ENCODE peak calls at places on chromosomes 6 and 20, in five cellular contexts. One of them, this sample, is unnamed.

GRCh38 chr6:170445487-170445886 is 107.6 kb downstream of the PSMB1 start:
- DNase-seq in ovary: no peak
- DNase-seq in psoas muscle: peak
- DNase-seq in esophagus muscularis mucosa: no peak
- DNase-seq in fibroblast of lung: no peak
- DNase-seq in this sample: no peak

GRCh38 chr6:115360602-115361325 is 699.9 kb downstream of the FRK start:
- DNase-seq in esophagus muscularis mucosa: no peak
- DNase-seq in psoas muscle: no peak
- DNase-seq in fibroblast of lung: no peak
- DNase-seq in ovary: no peak
- DNase-seq in this sample: no peak

GRCh38 chr6:170165501-170166117 is 125.3 kb downstream of the DLL1 start:
- DNase-seq in psoas muscle: no peak
- DNase-seq in fibroblast of lung: no peak
- DNase-seq in esophagus muscularis mucosa: no peak
- DNase-seq in ovary: peak
- DNase-seq in this sample: no peak

GRCh38 chr6:127328043-127328442 is 15.4 kb downstream of the ECHDC1 start:
- DNase-seq in psoas muscle: no peak
- DNase-seq in ovary: no peak
- DNase-seq in fibroblast of lung: peak
- DNase-seq in esophagus muscularis mucosa: no peak
- DNase-seq in this sample: no peak

GRCh38 chr6:42313941-42314570 is 96.4 kb upstream of the MRPS10 start:
- DNase-seq in fibroblast of lung: peak
- DNase-seq in ovary: peak
- DNase-seq in psoas muscle: no peak
- DNase-seq in esophagus muscularis mucosa: no peak
- DNase-seq in this sample: no peak

GRCh38 chr6:48664850-48665249 is 553.9 kb upstream of the PTCHD4 start:
- DNase-seq in fibroblast of lung: peak
- DNase-seq in ovary: no peak
- DNase-seq in psoas muscle: no peak
- DNase-seq in esophagus muscularis mucosa: no peak
- DNase-seq in this sample: no peak

GRCh38 chr6:37994238-37994637 is 174.7 kb downstream of the ZFAND3 start:
- DNase-seq in psoas muscle: no peak
- DNase-seq in fibroblast of lung: peak
- DNase-seq in esophagus muscularis mucosa: no peak
- DNase-seq in ovary: no peak
- DNase-seq in this sample: peak

GRCh38 chr20:4811661-4812181 is 90.0 kb downstream of the PRND start:
- DNase-seq in fibroblast of lung: no peak
- DNase-seq in esophagus muscularis mucosa: no peak
- DNase-seq in ovary: no peak
- DNase-seq in psoas muscle: peak
- DNase-seq in this sample: no peak

GRCh38 chr6:151478670-151479069 is 15.1 kb upstream of the CCDC170 start:
- DNase-seq in fibroblast of lung: peak
- DNase-seq in esophagus muscularis mucosa: no peak
- DNase-seq in psoas muscle: no peak
- DNase-seq in ovary: no peak
- DNase-seq in this sample: no peak

GRCh38 chr6:24140572-24140971 is 14.6 kb downstream of the NRSN1 start:
- DNase-seq in psoas muscle: peak
- DNase-seq in esophagus muscularis mucosa: peak
- DNase-seq in ovary: no peak
- DNase-seq in fibroblast of lung: no peak
- DNase-seq in this sample: no peak

GRCh38 chr20:10366898-10367419 is 67.1 kb downstream of the MKKS start:
- DNase-seq in ovary: no peak
- DNase-seq in esophagus muscularis mucosa: no peak
- DNase-seq in psoas muscle: no peak
- DNase-seq in fibroblast of lung: peak
- DNase-seq in this sample: no peak

GRCh38 chr6:31878761-31879542 is at the start of gene SLC44A4:
- DNase-seq in esophagus muscularis mucosa: no peak
- DNase-seq in psoas muscle: no peak
- DNase-seq in ovary: no peak
- DNase-seq in fibroblast of lung: no peak
- DNase-seq in this sample: no peak

GRCh38 chr6:55758156-55758942 is 117.0 kb downstream of the BMP5 start:
- DNase-seq in fibroblast of lung: peak
- DNase-seq in psoas muscle: no peak
- DNase-seq in esophagus muscularis mucosa: no peak
- DNase-seq in ovary: no peak
- DNase-seq in this sample: peak

GRCh38 chr20:12355185-12355584 is 437.5 kb downstream of the BTBD3 start:
- DNase-seq in fibroblast of lung: no peak
- DNase-seq in ovary: no peak
- DNase-seq in esophagus muscularis mucosa: no peak
- DNase-seq in psoas muscle: no peak
- DNase-seq in this sample: no peak

GRCh38 chr20:33127422-33128097 is 40.4 kb upstream of the BPIFA2 start:
- DNase-seq in esophagus muscularis mucosa: no peak
- DNase-seq in ovary: no peak
- DNase-seq in fibroblast of lung: no peak
- DNase-seq in psoas muscle: no peak
- DNase-seq in this sample: no peak

GRCh38 chr6:143647191-143647590 is 30.6 kb upstream of the PHACTR2 start:
- DNase-seq in fibroblast of lung: no peak
- DNase-seq in esophagus muscularis mucosa: no peak
- DNase-seq in psoas muscle: no peak
- DNase-seq in ovary: no peak
- DNase-seq in this sample: no peak

GRCh38 chr6:107435798-107436197 is 23.6 kb downstream of the PDSS2 start:
- DNase-seq in ovary: no peak
- DNase-seq in esophagus muscularis mucosa: no peak
- DNase-seq in psoas muscle: no peak
- DNase-seq in fibroblast of lung: no peak
- DNase-seq in this sample: no peak

GRCh38 chr6:328184-328670 is 35.9 kb downstream of the DUSP22 start:
- DNase-seq in ovary: no peak
- DNase-seq in psoas muscle: peak
- DNase-seq in fibroblast of lung: peak
- DNase-seq in esophagus muscularis mucosa: no peak
- DNase-seq in this sample: peak

GRCh38 chr6:8131265-8131897 is 29.0 kb upstream of the EEF1E1 start:
- DNase-seq in fibroblast of lung: peak
- DNase-seq in esophagus muscularis mucosa: no peak
- DNase-seq in ovary: peak
- DNase-seq in psoas muscle: no peak
- DNase-seq in this sample: peak

GRCh38 chr20:43034981-43035724 is 154.6 kb downstream of the PTPRT start:
- DNase-seq in psoas muscle: no peak
- DNase-seq in ovary: no peak
- DNase-seq in esophagus muscularis mucosa: no peak
- DNase-seq in fibroblast of lung: no peak
- DNase-seq in this sample: no peak

GRCh38 chr20:20683922-20684321 is 28.5 kb downstream of the RALGAPA2 start:
- DNase-seq in fibroblast of lung: no peak
- DNase-seq in ovary: no peak
- DNase-seq in psoas muscle: no peak
- DNase-seq in esophagus muscularis mucosa: no peak
- DNase-seq in this sample: no peak

GRCh38 chr20:34639755-34640222 is 37.1 kb downstream of the PIGU start:
- DNase-seq in esophagus muscularis mucosa: no peak
- DNase-seq in fibroblast of lung: no peak
- DNase-seq in psoas muscle: no peak
- DNase-seq in ovary: no peak
- DNase-seq in this sample: no peak

GRCh38 chr20:33719989-33720709 is at the start of gene PXMP4:
- DNase-seq in ovary: peak
- DNase-seq in esophagus muscularis mucosa: peak
- DNase-seq in fibroblast of lung: peak
- DNase-seq in psoas muscle: peak
- DNase-seq in this sample: peak

GRCh38 chr6:126182650-126183311 is 157.1 kb upstream of the CENPW start:
- DNase-seq in esophagus muscularis mucosa: no peak
- DNase-seq in fibroblast of lung: peak
- DNase-seq in psoas muscle: no peak
- DNase-seq in ovary: no peak
- DNase-seq in this sample: peak

GRCh38 chr6:155311076-155311475 is 3.2 kb downstream of the TFB1M start:
- DNase-seq in ovary: no peak
- DNase-seq in esophagus muscularis mucosa: no peak
- DNase-seq in psoas muscle: no peak
- DNase-seq in fibroblast of lung: peak
- DNase-seq in this sample: no peak

GRCh38 chr20:62815066-62815991 is 1.5 kb upstream of the COL9A3 start:
- DNase-seq in esophagus muscularis mucosa: no peak
- DNase-seq in ovary: no peak
- DNase-seq in psoas muscle: no peak
- DNase-seq in fibroblast of lung: peak
- DNase-seq in this sample: peak

GRCh38 chr20:38115205-38115604 is 49.9 kb downstream of the TGM2 start:
- DNase-seq in esophagus muscularis mucosa: peak
- DNase-seq in fibroblast of lung: no peak
- DNase-seq in ovary: no peak
- DNase-seq in psoas muscle: no peak
- DNase-seq in this sample: no peak

GRCh38 chr20:61935926-61936700 is 129.6 kb downstream of the TAF4 start:
- DNase-seq in ovary: peak
- DNase-seq in fibroblast of lung: no peak
- DNase-seq in psoas muscle: no peak
- DNase-seq in esophagus muscularis mucosa: no peak
- DNase-seq in this sample: no peak

DNA sequence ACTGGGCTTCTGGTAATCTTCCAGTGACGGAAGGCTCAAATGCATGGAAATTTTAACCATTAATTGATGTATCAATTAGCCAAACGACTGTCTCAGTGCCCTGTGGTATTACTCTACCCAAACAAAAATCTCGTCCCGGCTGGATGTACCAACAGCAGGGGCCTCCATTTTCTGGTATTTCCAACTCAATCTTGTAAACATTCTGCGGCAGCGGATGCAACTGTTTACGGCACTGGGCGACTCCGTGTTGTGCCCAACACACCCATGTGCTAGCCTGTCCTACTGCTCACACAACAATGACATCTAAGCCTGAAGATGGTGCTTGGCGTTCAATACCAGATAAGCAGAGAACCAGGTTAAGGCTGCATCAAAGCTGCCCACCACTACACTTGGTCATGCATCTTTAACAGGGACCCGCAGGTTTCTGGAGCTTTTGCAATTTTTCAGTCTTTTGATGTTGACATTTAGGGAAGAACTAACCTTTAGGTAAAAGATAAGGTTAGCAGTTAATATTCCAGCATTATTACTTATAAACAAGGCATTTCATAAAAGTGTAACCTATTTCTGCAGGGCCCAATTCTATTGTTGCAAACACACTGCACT is 1.2 kb downstream of the FAXC start:
- DNase-seq in ovary: no peak
- DNase-seq in esophagus muscularis mucosa: peak
- DNase-seq in psoas muscle: no peak
- DNase-seq in fibroblast of lung: no peak
- DNase-seq in this sample: no peak
- H3K27ac ChIP-seq in ovary: no peak
- H3K27ac ChIP-seq in esophagus muscularis mucosa: peak
- H3K27ac ChIP-seq in psoas muscle: no peak
- H3K27ac ChIP-seq in fibroblast of lung: no peak
- H3K27ac ChIP-seq in this sample: no peak

GRCh38 chr6:34549056-34549803 is 6.9 kb downstream of the SPDEF start:
- DNase-seq in psoas muscle: no peak
- DNase-seq in fibroblast of lung: no peak
- DNase-seq in esophagus muscularis mucosa: no peak
- DNase-seq in ovary: no peak
- DNase-seq in this sample: no peak

GRCh38 chr6:34544052-34544604 is 12.0 kb downstream of the SPDEF start:
- DNase-seq in esophagus muscularis mucosa: no peak
- DNase-seq in fibroblast of lung: no peak
- DNase-seq in psoas muscle: no peak
- DNase-seq in ovary: no peak
- DNase-seq in this sample: no peak

GRCh38 chr6:34544776-34545471 is 11.2 kb downstream of the SPDEF start:
- DNase-seq in psoas muscle: no peak
- DNase-seq in fibroblast of lung: no peak
- DNase-seq in ovary: no peak
- DNase-seq in esophagus muscularis mucosa: no peak
- DNase-seq in this sample: no peak

GRCh38 chr6:34547921-34548644 is 8.0 kb downstream of the SPDEF start:
- DNase-seq in ovary: no peak
- DNase-seq in esophagus muscularis mucosa: no peak
- DNase-seq in fibroblast of lung: no peak
- DNase-seq in psoas muscle: no peak
- DNase-seq in this sample: no peak

GRCh38 chr6:34546551-34547321 is 9.4 kb downstream of the SPDEF start:
- DNase-seq in esophagus muscularis mucosa: no peak
- DNase-seq in ovary: peak
- DNase-seq in fibroblast of lung: no peak
- DNase-seq in psoas muscle: peak
- DNase-seq in this sample: no peak
- TF ChIP-seq CTCF in esophagus muscularis mucosa: no peak
- TF ChIP-seq CTCF in ovary: no peak
- TF ChIP-seq CTCF in fibroblast of lung: no peak
- TF ChIP-seq CTCF in psoas muscle: no peak
- TF ChIP-seq CTCF in this sample: no peak

GRCh38 chr20:57409672-57410397 is 18.6 kb downstream of the RBM38 start:
- DNase-seq in fibroblast of lung: no peak
- DNase-seq in ovary: no peak
- DNase-seq in esophagus muscularis mucosa: no peak
- DNase-seq in psoas muscle: no peak
- DNase-seq in this sample: no peak

GRCh38 chr20:57409316-57409671 is 18.1 kb downstream of the RBM38 start:
- DNase-seq in fibroblast of lung: no peak
- DNase-seq in psoas muscle: no peak
- DNase-seq in ovary: no peak
- DNase-seq in esophagus muscularis mucosa: no peak
- DNase-seq in this sample: no peak

GRCh38 chr20:57407541-57407956 is 16.4 kb downstream of the RBM38 start:
- DNase-seq in fibroblast of lung: no peak
- DNase-seq in psoas muscle: peak
- DNase-seq in esophagus muscularis mucosa: no peak
- DNase-seq in ovary: no peak
- DNase-seq in this sample: no peak

GRCh38 chr20:57408536-57409233 is 17.5 kb downstream of the RBM38 start:
- DNase-seq in ovary: no peak
- DNase-seq in fibroblast of lung: no peak
- DNase-seq in psoas muscle: no peak
- DNase-seq in esophagus muscularis mucosa: no peak
- DNase-seq in this sample: no peak

DNA sequence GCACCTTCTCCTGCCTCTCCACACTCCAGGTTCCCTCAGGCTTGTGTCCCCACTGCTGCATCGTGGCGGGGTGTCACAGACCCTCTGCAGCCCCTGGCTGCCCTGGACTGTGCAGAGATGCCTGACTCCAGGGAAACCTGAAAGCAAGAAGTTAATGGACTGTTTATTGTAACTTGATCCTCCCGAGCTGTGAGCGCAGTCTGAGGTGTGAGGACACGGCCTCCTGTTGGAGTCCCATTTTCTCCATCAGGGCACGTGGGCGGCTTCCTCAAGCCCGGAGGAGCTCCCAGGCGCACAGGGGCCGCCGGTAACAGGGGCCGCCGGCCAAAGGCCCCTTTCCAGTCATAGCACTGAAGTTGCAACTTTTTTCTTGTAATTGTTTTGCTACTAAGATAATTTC is 16.9 kb downstream of the RBM38 start:
- DNase-seq in fibroblast of lung: no peak
- DNase-seq in esophagus muscularis mucosa: no peak
- DNase-seq in psoas muscle: peak
- DNase-seq in ovary: no peak
- DNase-seq in this sample: no peak
- H3K27ac ChIP-seq in fibroblast of lung: no peak
- H3K27ac ChIP-seq in esophagus muscularis mucosa: peak
- H3K27ac ChIP-seq in psoas muscle: peak
- H3K27ac ChIP-seq in ovary: peak
- H3K27ac ChIP-seq in this sample: peak

GRCh38 chr6:88761237-88762031 is 202.0 kb downstream of the RNGTT start:
- DNase-seq in ovary: no peak
- DNase-seq in esophagus muscularis mucosa: no peak
- DNase-seq in fibroblast of lung: no peak
- DNase-seq in psoas muscle: no peak
- DNase-seq in this sample: no peak
- TF ChIP-seq CTCF in ovary: no peak
- TF ChIP-seq CTCF in esophagus muscularis mucosa: no peak
- TF ChIP-seq CTCF in fibroblast of lung: no peak
- TF ChIP-seq CTCF in psoas muscle: no peak
- TF ChIP-seq CTCF in this sample: no peak

This sample was measured in RWPE1.